ENCODE peak calls at places on chromosomes 6 and 20, in ten cellular contexts. P, I, A, D, Z, L, M, Q, J and W are unnamed samples.
A peak's percentile ranks its signal among the peaks of the same experiment; 100 is the strongest.

GRCh38 chr6:1820165-1820564 is 210.4 kb downstream of the FOXC1 start:
- DNase-seq in P (no peak), I (peak; percentile 69), A (no peak), D (no peak), Z (no peak), L (no peak), M (no peak), Q (no peak), J (peak; percentile 75), W (peak; percentile 84)

GRCh38 chr20:2616634-2617033 is 35.8 kb upstream of the NOP56 start:
- DNase-seq in P (no peak), I (no peak), A (no peak), D (no peak), Z (no peak), L (no peak), M (no peak), Q (no peak), J (no peak), W (no peak)

GRCh38 chr6:53347250-53347920 is 1.4 kb downstream of the ELOVL5 start:
- DNase-seq in P (no peak), I (peak; percentile 45), A (peak; percentile 42), D (no peak), Z (no peak), L (no peak), M (no peak), Q (no peak), J (peak; percentile 49), W (peak; percentile 60)

GRCh38 chr20:11989018-11989771 is 71.5 kb downstream of the BTBD3 start:
- DNase-seq in P (no peak), I (no peak), A (no peak), D (no peak), Z (no peak), L (no peak), M (no peak), Q (no peak), J (no peak), W (no peak)

GRCh38 chr6:81450180-81450579 is 302.3 kb downstream of the TENT5A start:
- DNase-seq in P (no peak), I (peak; percentile 67), A (no peak), D (no peak), Z (no peak), L (no peak), M (no peak), Q (no peak), J (peak; percentile 6), W (no peak)

GRCh38 chr6:117840541-117840983 is 66.5 kb upstream of the SLC35F1 start:
- DNase-seq in P (no peak), I (peak; percentile 36), A (peak; percentile 70), D (no peak), Z (no peak), L (peak; percentile 31), M (no peak), Q (no peak), J (peak; percentile 39), W (peak; percentile 47)

GRCh38 chr6:168060521-168060931 is 18.5 kb downstream of the FRMD1 start:
- DNase-seq in P (no peak), I (peak; percentile 43), A (peak; percentile 65), D (no peak), Z (peak; percentile 89), L (peak; percentile 86), M (peak; percentile 72), Q (peak; percentile 76), J (peak; percentile 88), W (peak; percentile 79)

GRCh38 chr6:12233693-12234551 is 56.2 kb upstream of the EDN1 start:
- DNase-seq in P (no peak), I (peak; percentile 84), A (peak; percentile 55), D (no peak), Z (peak; percentile 39), L (peak; percentile 50), M (peak; percentile 42), Q (no peak), J (peak; percentile 84), W (peak; percentile 87)

GRCh38 chr6:89562114-89562815 is 76.3 kb downstream of the LYRM2 start:
- DNase-seq in P (no peak), I (no peak), A (no peak), D (no peak), Z (no peak), L (peak; percentile 46), M (peak; percentile 56), Q (no peak), J (peak; percentile 5), W (peak; percentile 6)

DNA sequence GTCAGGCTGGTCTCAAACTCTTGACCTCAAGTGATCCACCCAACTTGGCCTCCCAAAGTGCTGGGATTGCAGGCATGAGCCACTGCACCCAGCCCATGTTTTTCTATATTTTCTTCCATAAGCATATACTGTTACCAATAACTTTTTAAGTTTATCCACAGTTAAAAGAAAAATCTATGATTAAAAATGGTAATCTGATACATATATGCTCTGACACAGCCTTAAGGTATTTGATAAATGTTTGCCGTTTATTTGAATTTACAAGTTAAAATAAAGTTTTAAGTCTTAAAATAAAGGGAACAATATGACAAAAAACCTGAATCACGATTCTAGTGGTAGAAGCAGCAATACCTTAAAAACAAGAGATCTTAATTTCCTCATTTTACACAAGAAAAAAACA is 5.2 kb downstream of the STK38 start:
- DNase-seq in P (no peak), I (peak; percentile 29), A (no peak), D (no peak), Z (no peak), L (no peak), M (no peak), Q (no peak), J (no peak), W (no peak)
- H3K4me3 ChIP-seq in P (no peak overlapping the region), I (no peak overlapping the region), A (no peak overlapping the region), D (no peak overlapping the region), Z (no peak overlapping the region), L (no peak overlapping the region), M (no peak overlapping the region), Q (no peak overlapping the region), J (no peak overlapping the region), W (no peak overlapping the region)

DNA sequence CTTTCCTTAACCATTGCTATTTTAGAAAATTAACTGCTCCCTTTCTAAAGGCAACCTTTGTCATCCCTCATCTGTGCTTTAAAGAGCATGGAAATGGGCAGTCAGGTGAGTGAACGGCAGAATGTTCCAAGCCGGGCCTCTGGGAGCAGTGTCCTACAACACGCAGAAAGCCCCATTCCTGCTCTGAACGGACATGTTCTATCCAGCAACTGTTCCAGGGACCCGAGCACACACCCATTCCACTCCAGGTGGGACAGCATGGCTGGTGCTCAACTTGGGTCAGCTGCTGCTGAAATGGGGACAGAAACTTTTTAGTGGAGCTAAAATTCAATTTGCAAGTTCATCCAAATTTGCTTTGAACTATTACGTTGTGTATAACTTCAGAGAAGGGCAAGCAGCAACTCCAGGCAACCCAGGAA is 26.7 kb downstream of the DIDO1 start:
- DNase-seq in P (no peak), I (no peak), A (peak; percentile 39), D (no peak), Z (no peak), L (peak; percentile 53), M (no peak), Q (no peak), J (peak; percentile 34), W (peak; percentile 23)
- TF ChIP-seq CTCF in P (no peak), I (no peak), A (no peak), D (no peak), Z (no peak), L (peak; percentile 47), M (no peak), Q (no peak), J (no peak), W (peak; percentile 22)

GRCh38 chr6:72849346-72849745 is 227.5 kb downstream of the KCNQ5 start:
- DNase-seq in P (no peak), I (peak; percentile 39), A (no peak), D (no peak), Z (no peak), L (no peak), M (no peak), Q (no peak), J (no peak), W (no peak)
- H3K4me3 ChIP-seq in P (no peak overlapping the region), I (no peak overlapping the region), A (no peak overlapping the region), D (no peak overlapping the region), Z (no peak overlapping the region), L (no peak overlapping the region), M (no peak overlapping the region), Q (no peak overlapping the region), J (no peak overlapping the region), W (no peak overlapping the region)

GRCh38 chr6:140105857-140106256 is 731.4 kb upstream of the CITED2 start:
- DNase-seq in P (no peak), I (no peak), A (peak; percentile 21), D (no peak), Z (no peak), L (peak; percentile 34), M (no peak), Q (no peak), J (peak; percentile 23), W (peak; percentile 30)

GRCh38 chr6:140101367-140101766 is 726.9 kb upstream of the CITED2 start:
- DNase-seq in P (no peak), I (peak; percentile 11), A (no peak), D (no peak), Z (no peak), L (no peak), M (no peak), Q (no peak), J (peak; percentile 35), W (no peak)

GRCh38 chr6:140101818-140102217 is 727.4 kb upstream of the CITED2 start:
- DNase-seq in P (no peak), I (no peak), A (no peak), D (no peak), Z (no peak), L (no peak), M (no peak), Q (no peak), J (no peak), W (no peak)

DNA sequence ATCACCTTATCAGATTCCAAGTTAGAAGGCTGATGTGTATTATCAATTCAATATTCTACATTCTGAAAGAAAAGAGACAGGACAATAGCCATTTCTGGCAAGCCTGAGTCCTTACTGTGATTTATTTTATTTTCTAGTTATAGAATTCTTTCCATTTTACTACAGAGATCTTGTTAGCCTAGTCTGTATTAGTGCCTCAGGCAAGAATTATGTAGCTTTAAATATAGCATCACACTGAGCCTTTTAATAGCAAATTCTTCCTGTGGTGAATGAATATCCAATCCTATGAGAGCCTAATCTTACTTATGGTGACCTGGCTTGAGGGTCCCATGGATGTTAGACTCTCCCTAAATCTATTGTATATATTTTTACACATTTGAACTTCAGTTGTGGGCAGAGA is 732.8 kb upstream of the CITED2 start:
- DNase-seq in P (no peak), I (no peak), A (no peak), D (no peak), Z (no peak), L (no peak), M (no peak), Q (no peak), J (no peak), W (no peak)
- TF ChIP-seq CTCF in P (no peak), I (no peak), A (no peak), D (no peak), Z (no peak), L (no peak), M (no peak), Q (no peak), J (no peak), W (no peak)

GRCh38 chr6:154218336-154218735 is 138.3 kb downstream of the IPCEF1 start:
- DNase-seq in P (no peak), I (no peak), A (no peak), D (no peak), Z (no peak), L (peak; percentile 14), M (no peak), Q (no peak), J (no peak), W (no peak)
- H3K4me3 ChIP-seq in P (no peak overlapping the region), I (no peak overlapping the region), A (no peak overlapping the region), D (no peak overlapping the region), Z (no peak overlapping the region), L (no peak overlapping the region), M (no peak overlapping the region), Q (no peak overlapping the region), J (no peak overlapping the region), W (no peak overlapping the region)

GRCh38 chr6:3813150-3813780 is 35.9 kb upstream of the FAM50B start:
- DNase-seq in P (peak; percentile 94), I (peak; percentile 56), A (no peak), D (peak; percentile 86), Z (peak; percentile 28), L (no peak), M (no peak), Q (no peak), J (no peak), W (peak; percentile 47)
- TF ChIP-seq CTCF in P (no peak), I (no peak), A (no peak), D (no peak), Z (no peak), L (no peak), M (no peak), Q (no peak), J (no peak), W (no peak)